ENCODE peak calls at places on chromosomes 3 and 15, in eight cellular contexts. W is type B pancreatic cell, Y is glutamatergic neuron, G is IMR-90, D is AG09309, H is AG09319, J is RWPE1, X is endothelial cell. T is an unnamed sample.

GRCh38 chr3:120473896-120474675 is 23.3 kb upstream of the FSTL1 start:
- DNase-seq in D (no peak), H (no peak), Y (no peak), J (no peak), W (no peak), G (no peak), X (no peak), T (no peak)

GRCh38 chr15:88113909-88114308 is 142.6 kb downstream of the NTRK3 start:
- DNase-seq in G (no peak), H (no peak), D (peak), Y (no peak), X (no peak), J (no peak), W (no peak), T (no peak)

GRCh38 chr3:151225040-151225975 is 22.3 kb upstream of the GPR171 start:
- DNase-seq in W (no peak), X (no peak), H (no peak), J (no peak), Y (no peak), D (no peak), G (no peak), T (no peak)

GRCh38 chr15:36888018-36888992 is 212.0 kb downstream of the MEIS2 start:
- DNase-seq in H (no peak), Y (peak), X (no peak), J (no peak), G (no peak), W (no peak), D (no peak), T (no peak)

GRCh38 chr3:4680881-4681300 is 187.7 kb downstream of the ITPR1 start:
- DNase-seq in D (no peak), J (no peak), Y (no peak), W (no peak), X (no peak), G (peak), H (no peak), T (no peak)

GRCh38 chr3:106688463-106688862 is 688.8 kb upstream of the CCDC54 start:
- DNase-seq in J (peak), D (peak), W (no peak), Y (no peak), H (peak), G (peak), X (no peak), T (no peak)

GRCh38 chr15:23069496-23070166 is 30.3 kb upstream of the TUBGCP5 start:
- DNase-seq in H (no peak), G (no peak), Y (no peak), W (no peak), J (peak), X (peak), D (no peak), T (peak)

GRCh38 chr3:97712919-97713318 is 51.6 kb upstream of the ARL6 start:
- DNase-seq in Y (no peak), D (no peak), G (no peak), J (no peak), H (no peak), X (no peak), W (no peak), T (no peak)

GRCh38 chr15:57333487-57333886 is 42.8 kb upstream of the CGNL1 start:
- DNase-seq in G (peak), Y (no peak), H (no peak), D (no peak), X (no peak), W (no peak), J (peak), T (no peak)

GRCh38 chr15:77066961-77067690 is 3.8 kb downstream of the TSPAN3 start:
- DNase-seq in D (no peak), Y (no peak), G (peak), X (no peak), J (peak), W (no peak), H (no peak), T (no peak)

GRCh38 chr3:25120666-25121065 is 307.4 kb upstream of the RARB start:
- DNase-seq in W (no peak), D (no peak), G (no peak), Y (no peak), H (no peak), J (no peak), X (no peak), T (no peak)

GRCh38 chr3:151156618-151157216 is 46.3 kb downstream of the GPR171 start:
- DNase-seq in H (no peak), X (peak), J (peak), W (no peak), Y (no peak), D (no peak), G (peak), T (no peak)

GRCh38 chr3:159987291-159987711 is 1.3 kb upstream of the IL12A start:
- DNase-seq in J (no peak), H (no peak), W (no peak), X (no peak), G (peak), D (no peak), Y (no peak), T (no peak)

GRCh38 chr3:183189641-183190040 is 27.1 kb upstream of the LAMP3 start:
- DNase-seq in W (no peak), X (no peak), H (no peak), Y (no peak), G (no peak), J (no peak), D (no peak), T (no peak)

GRCh38 chr15:30984542-30984941 is 6.9 kb downstream of the MTMR10 start:
- DNase-seq in J (no peak), W (no peak), H (no peak), D (no peak), Y (no peak), G (no peak), X (no peak), T (no peak)

GRCh38 chr3:159904911-159905310 is 83.7 kb upstream of the IL12A start:
- DNase-seq in W (no peak), H (no peak), J (no peak), D (no peak), X (no peak), Y (no peak), G (peak), T (no peak)

GRCh38 chr3:47228088-47228487 is 54.5 kb downstream of the KIF9 start:
- DNase-seq in X (no peak), G (no peak), Y (no peak), H (no peak), J (no peak), D (no peak), W (no peak), T (no peak)

GRCh38 chr15:78415284-78415683 is 22.7 kb upstream of the IREB2 start:
- DNase-seq in Y (no peak), D (no peak), H (no peak), J (peak), G (no peak), X (no peak), W (no peak), T (no peak)

GRCh38 chr3:165820685-165821123 is 16.5 kb downstream of the BCHE start:
- DNase-seq in Y (no peak), D (no peak), G (no peak), W (no peak), J (no peak), H (no peak), X (no peak), T (no peak)

GRCh38 chr3:74413547-74414241 is 200.8 kb downstream of the CNTN3 start:
- DNase-seq in Y (no peak), H (no peak), G (no peak), W (no peak), D (no peak), J (no peak), X (no peak), T (no peak)

GRCh38 chr3:189530822-189531221 is 100.4 kb upstream of the TP63 start:
- DNase-seq in G (no peak), Y (no peak), H (no peak), X (no peak), D (no peak), W (no peak), J (no peak), T (no peak)

GRCh38 chr3:130755666-130756065 is 9.0 kb upstream of the PIK3R4 start:
- DNase-seq in W (no peak), D (no peak), J (peak), H (no peak), G (no peak), X (no peak), Y (no peak), T (no peak)

GRCh38 chr3:149771652-149772271 is 19.5 kb upstream of the COMMD2 start:
- DNase-seq in J (peak), W (no peak), H (no peak), G (peak), X (peak), D (no peak), Y (peak), T (no peak)

GRCh38 chr3:150232992-150233451 is 175.1 kb upstream of the TSC22D2 start:
- DNase-seq in H (no peak), J (peak), D (no peak), Y (no peak), X (no peak), W (no peak), G (peak), T (no peak)

GRCh38 chr3:107928084-107928445 is 162.8 kb downstream of the CD47 start:
- DNase-seq in D (peak), G (peak), H (no peak), Y (no peak), J (peak), X (no peak), W (no peak), T (no peak)

GRCh38 chr3:117692416-117692995 is 982.9 kb downstream of the TUSC7 start:
- DNase-seq in H (no peak), X (no peak), D (no peak), W (no peak), G (peak), J (no peak), Y (no peak), T (no peak)

DNA sequence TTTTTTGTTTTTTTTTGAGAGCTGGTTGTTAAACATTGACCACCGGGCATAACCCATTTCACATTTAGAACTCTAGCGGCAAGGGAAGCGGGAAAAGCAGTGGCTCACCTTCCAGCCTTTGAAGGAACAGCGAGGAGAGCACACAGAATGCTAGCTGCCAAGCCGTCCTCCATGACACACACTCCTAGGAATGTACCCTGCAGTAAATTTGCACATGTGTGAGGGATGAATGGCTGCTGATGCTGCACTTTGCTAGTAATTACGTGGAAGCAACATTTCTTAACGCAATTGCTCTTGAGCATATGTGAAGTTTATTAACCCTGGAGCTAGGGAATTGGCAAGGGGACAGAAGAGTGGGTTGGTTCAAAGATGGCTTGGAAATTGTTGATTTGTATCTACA is 123.7 kb downstream of the CHSY1 start:
- DNase-seq in G (peak), W (no peak), H (peak), Y (no peak), D (peak), X (no peak), J (peak), T (no peak)
- TF ChIP-seq CTCF in G (no peak), W (no peak), H (no peak), Y (no peak), D (no peak), X (no peak), J (no peak), T (no peak)

DNA sequence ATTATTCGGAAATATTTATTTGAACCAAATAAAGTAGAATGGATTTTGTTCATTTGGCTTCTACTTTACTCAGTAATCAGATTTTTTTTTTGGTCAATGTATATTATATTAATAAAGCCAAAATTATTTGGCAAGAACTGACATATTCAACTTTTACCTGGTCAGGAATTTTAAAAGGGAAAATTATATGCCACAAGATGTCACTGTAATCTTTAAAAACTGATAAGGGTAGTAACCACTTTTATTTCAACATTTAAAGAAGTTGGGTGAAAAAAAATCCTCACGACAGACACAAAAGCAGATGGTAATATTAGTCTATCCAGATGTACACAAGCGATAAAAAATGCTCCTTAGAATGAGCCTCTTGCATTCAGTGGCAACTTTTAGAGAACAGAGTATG is 101.9 kb downstream of the SERPINI1 start:
- DNase-seq in W (no peak), H (no peak), X (no peak), J (no peak), Y (no peak), G (no peak), D (no peak), T (no peak)
- TF ChIP-seq CTCF in W (peak), H (peak), X (no peak), J (no peak), Y (no peak), G (peak), D (no peak), T (no peak)

GRCh38 chr15:90545095-90545494 is 15.4 kb downstream of the CRTC3 start:
- DNase-seq in G (no peak), D (no peak), H (no peak), W (no peak), Y (no peak), X (no peak), J (no peak), T (no peak)
- TF ChIP-seq CTCF in G (no peak), D (no peak), H (no peak), W (no peak), Y (no peak), X (no peak), J (no peak), T (peak)

DNA sequence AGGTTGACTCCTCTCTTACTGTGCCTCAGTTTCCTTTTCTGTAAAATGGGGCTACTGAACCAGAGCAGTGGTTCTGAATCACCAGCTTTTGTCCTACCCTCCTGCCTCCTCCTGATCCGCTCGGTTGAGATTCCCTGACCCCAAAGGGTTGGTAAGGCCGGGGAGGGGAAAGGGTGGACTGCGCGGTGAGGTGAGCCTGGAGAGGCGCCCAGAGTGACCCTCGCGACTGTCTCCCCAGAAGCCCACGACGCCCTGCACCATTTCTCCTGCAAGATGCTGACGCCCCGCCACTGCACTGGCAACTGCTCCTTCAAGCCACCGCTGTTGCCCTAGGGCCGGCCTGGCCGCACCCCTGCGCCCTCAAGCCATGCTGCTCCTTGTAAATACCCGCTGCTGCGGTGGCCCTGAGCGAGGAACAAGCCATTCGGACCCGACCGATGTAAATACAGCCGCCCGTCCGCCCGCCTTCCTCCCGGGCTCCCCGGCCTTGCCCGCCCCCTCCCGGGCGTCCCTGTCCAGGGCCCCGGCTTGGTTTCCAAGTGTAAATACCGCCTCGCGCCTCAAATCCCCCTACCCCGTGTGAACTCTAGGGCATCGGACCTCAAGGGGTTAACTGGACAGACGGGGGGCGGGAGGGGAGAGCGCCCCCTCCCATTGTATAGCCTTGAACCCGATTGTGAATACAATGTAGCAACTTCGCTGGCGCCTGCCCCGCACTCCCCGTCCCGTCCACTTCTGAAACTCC is 6.2 kb downstream of the RNU6-1 start:
- DNase-seq in J (peak), D (no peak), H (no peak), G (no peak), Y (peak), W (no peak), X (peak), T (peak)
- TF ChIP-seq CTCF in J (peak), D (peak), H (peak), G (peak), Y (peak), W (peak), X (peak), T (peak)

GRCh38 chr3:50573566-50574279 is 4.4 kb downstream of the HEMK1 start:
- DNase-seq in Y (no peak), H (no peak), D (no peak), G (no peak), W (no peak), J (no peak), X (no peak), T (no peak)
- TF ChIP-seq CTCF in Y (no peak), H (no peak), D (no peak), G (no peak), W (no peak), J (no peak), X (no peak), T (no peak)

GRCh38 chr3:141308588-141309218 is 59.6 kb upstream of the ZBTB38 start:
- DNase-seq in J (peak), H (no peak), X (peak), Y (peak), G (peak), W (no peak), D (no peak), T (no peak)
- TF ChIP-seq CTCF in J (peak), H (peak), X (peak), Y (peak), G (peak), W (peak), D (peak), T (peak)